ENCODE peak calls at places on chromosomes 6 and 20, in eight cellular contexts. W is neural progenitor cell, Q is mammary epithelial cell, J is RWPE2, D is tibial artery, S is hepatocyte, B is body of pancreas, P is pancreas. E is an unnamed sample. For H3K4me1, the result is how much of the 10 kb centered on the place peaks cover.

GRCh38 chr20:38001173-38001875 is 31.9 kb downstream of the TTI1 start:
- DNase-seq in W (no peak), Q (peak), J (no peak), D (no peak), S (peak), B (no peak), P (no peak), E (no peak)

GRCh38 chr6:140905050-140905449 is 1227.7 kb upstream of the GJE1 start:
- DNase-seq in W (no peak), Q (no peak), J (no peak), D (no peak), S (no peak), B (no peak), P (no peak), E (no peak)

GRCh38 chr6:168225471-168225901 is 94.1 kb downstream of the DACT2 start:
- DNase-seq in W (peak), Q (no peak), J (no peak), D (no peak), S (no peak), B (no peak), P (no peak), E (no peak)

GRCh38 chr6:4023240-4023639 is 55.7 kb downstream of the FAM217A start:
- DNase-seq in W (no peak), Q (no peak), J (no peak), D (no peak), S (no peak), B (no peak), P (no peak), E (no peak)

GRCh38 chr6:145841668-145842067 is 27.1 kb upstream of the FBXO30 start:
- DNase-seq in W (no peak), Q (no peak), J (no peak), D (no peak), S (no peak), B (no peak), P (no peak), E (no peak)

GRCh38 chr6:7897461-7898192 is 13.0 kb downstream of the TXNDC5 start:
- DNase-seq in W (no peak), Q (no peak), J (no peak), D (no peak), S (no peak), B (no peak), P (no peak), E (no peak)

GRCh38 chr6:15152720-15153119 is 93.1 kb upstream of the JARID2 start:
- DNase-seq in W (no peak), Q (no peak), J (no peak), D (no peak), S (no peak), B (no peak), P (no peak), E (no peak)

GRCh38 chr6:119533603-119534279 is 184.2 kb upstream of the MAN1A1 start:
- DNase-seq in W (no peak), Q (peak), J (no peak), D (no peak), S (no peak), B (peak), P (no peak), E (no peak)

GRCh38 chr20:63934271-63935068 is 21.7 kb downstream of the UCKL1 start:
- DNase-seq in W (peak), Q (no peak), J (peak), D (no peak), S (no peak), B (no peak), P (no peak), E (no peak)

GRCh38 chr6:110055387-110055735 is 77.2 kb downstream of the GPR6 start:
- DNase-seq in W (no peak), Q (no peak), J (no peak), D (no peak), S (no peak), B (no peak), P (no peak), E (no peak)

GRCh38 chr6:146543211-146543939 is at the start of gene RAB32:
- DNase-seq in W (peak), Q (peak), J (peak), D (peak), S (peak), B (peak), P (peak), E (peak)

GRCh38 chr6:158969148-158969547 is 30.9 kb downstream of the RSPH3 start:
- DNase-seq in W (no peak), Q (no peak), J (no peak), D (no peak), S (no peak), B (no peak), P (no peak), E (no peak)

GRCh38 chr6:21999012-21999528 is 297.8 kb downstream of the PRL start:
- DNase-seq in W (no peak), Q (peak), J (no peak), D (no peak), S (peak), B (no peak), P (no peak), E (no peak)

GRCh38 chr6:109186012-109186411 is 90.7 kb downstream of the CEP57L1 start:
- DNase-seq in W (no peak), Q (no peak), J (no peak), D (no peak), S (no peak), B (no peak), P (no peak), E (no peak)

GRCh38 chr6:69719602-69720193 is 77.1 kb downstream of the LMBRD1 start:
- DNase-seq in W (peak), Q (peak), J (no peak), D (no peak), S (peak), B (no peak), P (no peak), E (no peak)

GRCh38 chr6:24412294-24412693 is 9.6 kb downstream of the MRS2 start:
- DNase-seq in W (no peak), Q (no peak), J (no peak), D (no peak), S (no peak), B (no peak), P (no peak), E (no peak)

GRCh38 chr20:38125157-38126056 is 39.7 kb downstream of the TGM2 start:
- DNase-seq in W (no peak), Q (no peak), J (peak), D (peak), S (no peak), B (peak), P (peak), E (peak)

GRCh38 chr6:110875548-110876169 is 1.1 kb downstream of the AMD1 start:
- DNase-seq in W (peak), Q (peak), J (peak), D (peak), S (peak), B (peak), P (peak), E (peak)

GRCh38 chr6:144797881-144798589 is 512.9 kb downstream of the UTRN start:
- DNase-seq in W (no peak), Q (peak), J (no peak), D (no peak), S (no peak), B (no peak), P (no peak), E (no peak)

GRCh38 chr20:47276856-47277541 is 79.5 kb downstream of the ZMYND8 start:
- DNase-seq in W (no peak), Q (no peak), J (no peak), D (peak), S (no peak), B (peak), P (no peak), E (peak)

GRCh38 chr6:161486326-161486725 is 212.5 kb upstream of the AGPAT4 start:
- DNase-seq in W (no peak), Q (peak), J (peak), D (no peak), S (peak), B (peak), P (no peak), E (no peak)

GRCh38 chr20:61773926-61774587 is 291.6 kb downstream of the TAF4 start:
- DNase-seq in W (no peak), Q (no peak), J (peak), D (no peak), S (no peak), B (no peak), P (peak), E (no peak)

GRCh38 chr6:148700047-148700712 is 46.6 kb upstream of the UST start:
- DNase-seq in W (no peak), Q (peak), J (no peak), D (no peak), S (no peak), B (no peak), P (no peak), E (no peak)

GRCh38 chr6:157944983-157945931 is 36.4 kb upstream of the SYNJ2 start:
- DNase-seq in W (no peak), Q (no peak), J (no peak), D (no peak), S (no peak), B (no peak), P (no peak), E (no peak)

GRCh38 chr6:80725156-80725930 is 618.9 kb downstream of the BCKDHB start:
- DNase-seq in W (no peak), Q (no peak), J (no peak), D (no peak), S (peak), B (no peak), P (no peak), E (no peak)

GRCh38 chr6:30548375-30548774 is 7.9 kb downstream of the GNL1 start:
- DNase-seq in W (no peak), Q (no peak), J (no peak), D (no peak), S (no peak), B (no peak), P (no peak), E (no peak)

GRCh38 chr20:61660559-61660958 is 405.1 kb downstream of the TAF4 start:
- DNase-seq in W (no peak), Q (no peak), J (no peak), D (no peak), S (no peak), B (no peak), P (no peak), E (no peak)

GRCh38 chr20:53387983-53388675 is 205.5 kb downstream of the ZNF217 start:
- DNase-seq in W (no peak), Q (no peak), J (no peak), D (no peak), S (no peak), B (no peak), P (no peak), E (no peak)

GRCh38 chr6:44386364-44386928 is 1.1 kb upstream of the CDC5L start:
- DNase-seq in W (no peak), Q (no peak), J (no peak), D (peak), S (peak), B (peak), P (peak), E (peak)

DNA sequence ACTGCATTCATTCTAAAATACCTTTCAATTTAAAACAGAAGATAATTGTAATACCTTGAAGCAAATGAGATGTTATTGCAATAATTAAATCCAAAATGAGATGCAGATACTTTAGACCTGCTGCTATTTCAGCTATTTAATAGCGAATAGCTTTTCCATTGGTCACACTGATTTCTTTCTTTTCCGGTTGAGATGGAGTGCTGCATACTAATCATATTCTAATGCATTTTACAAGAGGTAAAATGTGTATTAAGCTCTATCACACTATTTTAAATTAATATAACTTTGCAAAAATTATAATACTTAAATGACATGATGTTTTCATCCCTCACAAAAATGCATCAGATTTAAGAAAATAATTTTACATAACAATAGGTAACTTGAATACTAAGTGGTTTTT is 74.0 kb downstream of the ADGRB3 start:
- DNase-seq in W (no peak), Q (no peak), J (no peak), D (no peak), S (no peak), B (no peak), P (no peak), E (no peak)
- H3K4me3 ChIP-seq in W (no peak), Q (no peak), J (no peak), D (no peak), S (no peak), B (no peak), P (no peak), E (no peak)

GRCh38 chr20:45052698-45053440 is 48.1 kb downstream of the KCNS1 start:
- DNase-seq in W (no peak), Q (peak), J (no peak), D (no peak), S (no peak), B (no peak), P (no peak), E (no peak)
- H3K4me1 ChIP-seq in W (under half), Q (under half), J (under half), D (under half), S (under half), B (under half), P (under half), E (under half)

GRCh38 chr6:28808383-28808782 is 115.4 kb downstream of the TRIM27 start:
- DNase-seq in W (no peak), Q (no peak), J (no peak), D (no peak), S (no peak), B (no peak), P (no peak), E (no peak)

GRCh38 chr6:28803337-28803709 is 120.5 kb downstream of the TRIM27 start:
- DNase-seq in W (no peak), Q (no peak), J (no peak), D (no peak), S (no peak), B (no peak), P (no peak), E (no peak)

GRCh38 chr6:28807682-28808280 is 116.0 kb downstream of the TRIM27 start:
- DNase-seq in W (peak), Q (peak), J (no peak), D (no peak), S (peak), B (no peak), P (no peak), E (no peak)

DNA sequence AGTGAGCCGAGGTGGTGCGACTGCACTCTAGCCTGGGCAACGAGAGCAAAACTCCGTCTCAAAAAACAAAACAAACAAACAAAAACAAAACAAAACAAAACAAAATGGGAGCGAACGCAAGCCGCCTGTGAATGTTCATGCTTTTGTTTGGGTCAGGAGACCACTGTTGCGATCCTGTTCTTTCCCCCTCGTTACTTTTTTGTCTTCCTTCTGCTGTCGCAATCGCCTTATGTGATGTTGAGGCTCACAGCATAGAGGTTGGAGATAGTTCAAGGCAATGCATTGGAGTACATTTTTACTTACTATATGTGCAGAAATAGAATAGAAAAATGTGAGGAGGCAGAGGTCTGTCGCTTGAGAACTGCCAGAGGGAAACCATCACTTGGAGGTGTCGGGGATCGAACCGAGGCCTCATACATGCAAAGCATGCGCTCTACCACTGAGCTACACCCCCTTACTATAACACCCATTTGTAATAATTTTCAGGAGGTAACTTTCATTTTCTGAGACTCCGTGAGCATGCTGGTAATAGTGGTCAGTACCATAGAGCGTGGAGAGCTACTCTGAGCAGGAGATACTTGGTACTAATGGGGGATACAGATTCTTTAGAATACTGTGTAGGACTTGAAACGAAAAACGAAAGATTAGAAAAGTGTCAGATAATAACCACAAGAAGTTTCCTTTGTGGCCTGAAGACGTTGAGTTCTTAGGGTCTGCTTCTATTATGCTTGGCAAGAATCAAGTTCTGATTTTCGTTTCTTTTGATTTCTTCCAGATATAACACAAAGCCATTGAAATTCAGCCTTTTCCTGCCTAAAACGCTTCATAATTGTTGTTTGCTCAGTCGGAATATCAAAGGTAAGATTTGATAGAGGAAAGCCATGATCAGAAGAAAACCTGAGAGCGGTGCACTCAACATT is 121.1 kb downstream of the TRIM27 start:
- DNase-seq in W (no peak), Q (peak), J (no peak), D (no peak), S (no peak), B (no peak), P (no peak), E (no peak)
- TF ChIP-seq CTCF in W (no peak), Q (no peak), J (no peak), D (no peak), S (no peak), B (no peak), P (no peak), E (no peak)

GRCh38 chr6:35248965-35249364 is 10.6 kb upstream of the ZNF76 start:
- DNase-seq in W (no peak), Q (no peak), J (no peak), D (no peak), S (no peak), B (no peak), P (no peak), E (no peak)
- H3K4me3 ChIP-seq in W (no peak), Q (no peak), J (no peak), D (no peak), S (no peak), B (no peak), P (no peak), E (no peak)

DNA sequence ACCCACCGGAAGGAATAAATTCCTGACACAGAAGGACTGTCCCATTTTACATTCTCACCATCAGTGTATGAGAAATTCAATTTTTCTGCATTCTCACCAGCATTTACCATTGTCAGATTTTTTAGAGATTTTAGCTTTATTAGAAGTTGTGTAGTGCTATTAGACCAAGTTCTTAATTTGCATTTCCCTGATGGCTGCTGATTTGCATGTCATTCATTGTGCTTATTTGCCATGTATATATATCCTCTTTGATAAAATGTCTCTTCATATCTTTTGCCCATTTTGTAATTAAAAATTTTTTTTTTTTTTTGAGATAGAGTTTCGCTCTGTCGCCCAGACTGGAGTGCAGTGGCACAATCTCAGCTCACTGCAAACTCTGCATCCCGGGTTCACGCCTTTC is 9.8 kb upstream of the HLA-DRB5 start:
- DNase-seq in W (no peak), Q (no peak), J (no peak), D (no peak), S (no peak), B (no peak), P (no peak), E (no peak)
- H3K4me1 ChIP-seq in W (under half), Q (under half), J (under half), D (under half), S (under half), B (under half), P (under half), E (under half)

GRCh38 chr6:166459906-166460305 is 77.2 kb upstream of the MPC1 start:
- DNase-seq in W (no peak), Q (no peak), J (no peak), D (no peak), S (no peak), B (no peak), P (no peak), E (no peak)

GRCh38 chr6:166454692-166455515 is 72.2 kb upstream of the MPC1 start:
- DNase-seq in W (no peak), Q (no peak), J (no peak), D (no peak), S (no peak), B (no peak), P (no peak), E (no peak)

GRCh38 chr6:166453651-166454050 is 70.9 kb upstream of the MPC1 start:
- DNase-seq in W (no peak), Q (no peak), J (no peak), D (no peak), S (no peak), B (no peak), P (no peak), E (no peak)

GRCh38 chr6:166459272-166459671 is 76.5 kb upstream of the MPC1 start:
- DNase-seq in W (no peak), Q (no peak), J (no peak), D (no peak), S (no peak), B (no peak), P (no peak), E (no peak)

DNA sequence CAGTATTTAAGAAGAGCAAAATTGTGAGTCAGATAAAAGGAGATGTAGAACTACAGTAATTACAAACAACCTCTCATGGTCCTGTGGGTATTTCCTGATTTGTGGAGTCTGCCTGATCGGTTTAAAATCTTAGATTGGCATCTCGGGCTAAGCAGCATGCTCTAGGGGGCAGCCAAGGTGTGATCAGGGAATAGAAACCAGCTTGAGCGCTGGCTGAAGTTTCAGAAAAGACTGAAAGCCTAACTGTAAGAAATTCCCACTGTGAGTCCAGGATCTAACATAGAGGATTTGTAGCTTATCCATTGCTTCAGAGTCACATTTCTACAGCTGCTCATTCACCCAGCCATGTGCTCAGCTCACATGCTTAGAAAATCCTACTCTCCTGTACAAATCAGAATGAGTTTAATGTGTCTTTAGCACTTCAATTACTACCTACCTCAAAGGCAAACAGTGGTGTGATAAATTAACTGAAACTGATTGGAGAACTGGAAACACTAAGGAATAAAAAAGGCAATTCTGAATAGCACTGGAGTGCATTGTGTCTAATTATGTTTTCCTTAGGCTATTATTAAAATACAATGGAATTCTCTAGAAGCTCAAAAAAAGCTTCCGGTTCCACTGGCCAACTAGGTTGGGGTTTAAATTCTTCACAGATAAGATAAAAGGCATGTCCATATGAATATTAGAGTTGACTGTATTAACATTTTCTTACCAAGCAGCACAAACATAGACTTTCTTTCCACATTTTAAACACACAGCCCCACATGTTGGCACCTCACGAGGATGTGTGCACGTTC is 73.8 kb upstream of the MPC1 start:
- DNase-seq in W (peak), Q (no peak), J (no peak), D (no peak), S (no peak), B (no peak), P (no peak), E (no peak)
- TF ChIP-seq CTCF in W (peak), Q (no peak), J (peak), D (no peak), S (peak), B (no peak), P (no peak), E (peak)

GRCh38 chr20:21102691-21103311 is 3.4 kb downstream of the LINC00237 start:
- DNase-seq in W (peak), Q (peak), J (no peak), D (peak), S (peak), B (peak), P (peak), E (peak)
- H3K4me3 ChIP-seq in W (peak), Q (peak), J (no peak), D (peak), S (no peak), B (no peak), P (peak), E (no peak)

DNA sequence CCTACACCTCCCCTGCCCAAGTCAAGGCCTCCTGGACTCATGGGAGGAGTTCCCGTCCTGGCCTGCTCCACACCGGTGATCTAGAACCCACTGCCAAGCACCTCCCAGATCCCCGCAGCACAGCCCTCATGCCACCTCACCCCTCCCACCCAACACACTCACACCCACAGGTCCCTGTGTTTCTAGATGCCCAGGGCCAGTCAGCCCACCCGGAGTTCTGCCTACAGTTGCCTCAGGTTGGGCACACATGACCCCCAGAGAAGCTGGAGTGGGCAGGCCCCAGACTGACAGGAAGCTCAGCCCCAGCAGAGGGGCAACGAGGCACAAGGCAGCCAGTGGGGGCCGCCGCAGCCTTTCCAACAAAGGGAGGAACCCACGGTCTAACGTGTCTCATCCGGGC is 29.6 kb downstream of the RRBP1 start:
- DNase-seq in W (no peak), Q (no peak), J (no peak), D (peak), S (no peak), B (peak), P (peak), E (no peak)
- H3K4me1 ChIP-seq in W (under half), Q (under half), J (under half), D (under half), S (under half), B (half or more), P (half or more), E (under half)

E was measured in lung.